ENCODE peak calls at places on chromosomes 12 and 14, in ten cellular contexts. One of them, this sample, is unnamed.
A peak's percentile ranks its signal among the peaks of the same experiment; 100 is the strongest.

GRCh38 chr14:103692159-103692558 is 23.1 kb downstream of the XRCC3 start:
- DNase-seq in pancreas: no peak
- DNase-seq in thyroid gland: no peak
- DNase-seq in endodermal cell: no peak
- DNase-seq in HepG2: no peak
- DNase-seq in Panc1: no peak
- DNase-seq in AG04450: no peak
- DNase-seq in Karpas-422: peak; percentile 81
- DNase-seq in cardiac muscle cell: no peak
- DNase-seq in psoas muscle: no peak
- DNase-seq in this sample: no peak

GRCh38 chr12:126974779-126975178 is 1292.2 kb upstream of the TMEM132C start:
- DNase-seq in endodermal cell: peak; percentile 80
- DNase-seq in Karpas-422: no peak
- DNase-seq in cardiac muscle cell: peak; percentile 5
- DNase-seq in HepG2: no peak
- DNase-seq in psoas muscle: no peak
- DNase-seq in pancreas: no peak
- DNase-seq in Panc1: no peak
- DNase-seq in thyroid gland: no peak
- DNase-seq in AG04450: no peak
- DNase-seq in this sample: no peak

GRCh38 chr12:57214398-57214781 is 2.2 kb upstream of the NXPH4 start:
- DNase-seq in AG04450: peak; percentile 21
- DNase-seq in HepG2: peak; percentile 51
- DNase-seq in Karpas-422: peak; percentile 89
- DNase-seq in endodermal cell: peak; percentile 95
- DNase-seq in Panc1: no peak
- DNase-seq in pancreas: peak; percentile 67
- DNase-seq in thyroid gland: peak; percentile 56
- DNase-seq in cardiac muscle cell: peak; percentile 76
- DNase-seq in psoas muscle: peak; percentile 67
- DNase-seq in this sample: no peak

GRCh38 chr14:23185046-23185445 is 1.6 kb upstream of the SLC7A8 start:
- DNase-seq in thyroid gland: no peak
- DNase-seq in pancreas: no peak
- DNase-seq in Panc1: no peak
- DNase-seq in psoas muscle: no peak
- DNase-seq in Karpas-422: no peak
- DNase-seq in HepG2: no peak
- DNase-seq in endodermal cell: no peak
- DNase-seq in cardiac muscle cell: no peak
- DNase-seq in AG04450: no peak
- DNase-seq in this sample: no peak

GRCh38 chr12:2169964-2170363 is 117.2 kb downstream of the CACNA1C start:
- DNase-seq in HepG2: no peak
- DNase-seq in pancreas: no peak
- DNase-seq in Karpas-422: no peak
- DNase-seq in thyroid gland: no peak
- DNase-seq in psoas muscle: no peak
- DNase-seq in cardiac muscle cell: no peak
- DNase-seq in AG04450: no peak
- DNase-seq in Panc1: no peak
- DNase-seq in endodermal cell: no peak
- DNase-seq in this sample: no peak

GRCh38 chr14:31228533-31228932 is 20.9 kb upstream of the HECTD1 start:
- DNase-seq in endodermal cell: no peak
- DNase-seq in Karpas-422: no peak
- DNase-seq in Panc1: no peak
- DNase-seq in thyroid gland: no peak
- DNase-seq in AG04450: no peak
- DNase-seq in cardiac muscle cell: no peak
- DNase-seq in HepG2: no peak
- DNase-seq in pancreas: no peak
- DNase-seq in psoas muscle: no peak
- DNase-seq in this sample: no peak

GRCh38 chr14:21589317-21589716 is 9.4 kb upstream of the OR10G3 start:
- DNase-seq in Karpas-422: no peak
- DNase-seq in AG04450: no peak
- DNase-seq in psoas muscle: no peak
- DNase-seq in endodermal cell: no peak
- DNase-seq in pancreas: no peak
- DNase-seq in Panc1: no peak
- DNase-seq in cardiac muscle cell: no peak
- DNase-seq in HepG2: no peak
- DNase-seq in thyroid gland: no peak
- DNase-seq in this sample: no peak

GRCh38 chr12:4355843-4356327 is 23.6 kb downstream of the FGF23 start:
- DNase-seq in Panc1: peak; percentile 18
- DNase-seq in pancreas: no peak
- DNase-seq in cardiac muscle cell: peak; percentile 46
- DNase-seq in thyroid gland: peak; percentile 5
- DNase-seq in endodermal cell: peak; percentile 99
- DNase-seq in Karpas-422: peak; percentile 85
- DNase-seq in AG04450: no peak
- DNase-seq in psoas muscle: peak; percentile 25
- DNase-seq in HepG2: peak; percentile 28
- DNase-seq in this sample: no peak

GRCh38 chr14:49173765-49174373 is 412.3 kb downstream of the RPS29 start:
- DNase-seq in Karpas-422: peak; percentile 94
- DNase-seq in psoas muscle: no peak
- DNase-seq in pancreas: no peak
- DNase-seq in Panc1: peak; percentile 50
- DNase-seq in thyroid gland: peak; percentile 74
- DNase-seq in HepG2: peak; percentile 63
- DNase-seq in AG04450: peak; percentile 16
- DNase-seq in endodermal cell: peak; percentile 92
- DNase-seq in cardiac muscle cell: peak; percentile 74
- DNase-seq in this sample: no peak

GRCh38 chr14:34173916-34174315 is 223.0 kb upstream of the EGLN3 start:
- DNase-seq in endodermal cell: no peak
- DNase-seq in thyroid gland: no peak
- DNase-seq in pancreas: no peak
- DNase-seq in cardiac muscle cell: no peak
- DNase-seq in AG04450: no peak
- DNase-seq in Karpas-422: no peak
- DNase-seq in psoas muscle: no peak
- DNase-seq in Panc1: no peak
- DNase-seq in HepG2: no peak
- DNase-seq in this sample: no peak
- H3K4me3 ChIP-seq in endodermal cell: no peak overlapping the region
- H3K4me3 ChIP-seq in thyroid gland: no peak overlapping the region
- H3K4me3 ChIP-seq in pancreas: no peak overlapping the region
- H3K4me3 ChIP-seq in cardiac muscle cell: no peak overlapping the region
- H3K4me3 ChIP-seq in AG04450: no peak overlapping the region
- H3K4me3 ChIP-seq in Karpas-422: no peak overlapping the region
- H3K4me3 ChIP-seq in psoas muscle: no peak overlapping the region
- H3K4me3 ChIP-seq in Panc1: no peak overlapping the region
- H3K4me3 ChIP-seq in HepG2: no peak overlapping the region
- H3K4me3 ChIP-seq in this sample: no peak overlapping the region

GRCh38 chr14:105549481-105549880 is 23.1 kb downstream of the TMEM121 start:
- DNase-seq in AG04450: no peak
- DNase-seq in psoas muscle: no peak
- DNase-seq in cardiac muscle cell: no peak
- DNase-seq in pancreas: no peak
- DNase-seq in HepG2: no peak
- DNase-seq in Panc1: no peak
- DNase-seq in thyroid gland: no peak
- DNase-seq in Karpas-422: no peak
- DNase-seq in endodermal cell: no peak
- DNase-seq in this sample: no peak

GRCh38 chr14:105547741-105548169 is 21.4 kb downstream of the TMEM121 start:
- DNase-seq in thyroid gland: no peak
- DNase-seq in endodermal cell: no peak
- DNase-seq in HepG2: no peak
- DNase-seq in AG04450: no peak
- DNase-seq in pancreas: no peak
- DNase-seq in cardiac muscle cell: no peak
- DNase-seq in Karpas-422: no peak
- DNase-seq in psoas muscle: no peak
- DNase-seq in Panc1: no peak
- DNase-seq in this sample: no peak
- H3K9me3 ChIP-seq in thyroid gland: no peaks in the 10 kb centered on the region
- H3K9me3 ChIP-seq in endodermal cell: peaks cover 27% of the 10 kb centered on the region
- H3K9me3 ChIP-seq in HepG2: no peaks in the 10 kb centered on the region
- H3K9me3 ChIP-seq in AG04450: peaks cover 14% of the 10 kb centered on the region
- H3K9me3 ChIP-seq in pancreas: no peaks in the 10 kb centered on the region
- H3K9me3 ChIP-seq in cardiac muscle cell: no peaks in the 10 kb centered on the region
- H3K9me3 ChIP-seq in Karpas-422: peaks cover 13% of the 10 kb centered on the region
- H3K9me3 ChIP-seq in psoas muscle: peaks cover 3% of the 10 kb centered on the region
- H3K9me3 ChIP-seq in Panc1: no peaks in the 10 kb centered on the region
- H3K9me3 ChIP-seq in this sample: no peaks in the 10 kb centered on the region

GRCh38 chr12:46108721-46109120 is 118.3 kb upstream of the SCAF11 start:
- DNase-seq in psoas muscle: no peak
- DNase-seq in cardiac muscle cell: no peak
- DNase-seq in pancreas: no peak
- DNase-seq in Karpas-422: peak; percentile 65
- DNase-seq in HepG2: no peak
- DNase-seq in Panc1: no peak
- DNase-seq in AG04450: no peak
- DNase-seq in thyroid gland: no peak
- DNase-seq in endodermal cell: no peak
- DNase-seq in this sample: no peak
- H3K4me3 ChIP-seq in psoas muscle: no peak overlapping the region
- H3K4me3 ChIP-seq in cardiac muscle cell: no peak overlapping the region
- H3K4me3 ChIP-seq in pancreas: no peak overlapping the region
- H3K4me3 ChIP-seq in Karpas-422: no peak overlapping the region
- H3K4me3 ChIP-seq in HepG2: no peak overlapping the region
- H3K4me3 ChIP-seq in Panc1: no peak overlapping the region
- H3K4me3 ChIP-seq in AG04450: no peak overlapping the region
- H3K4me3 ChIP-seq in thyroid gland: no peak overlapping the region
- H3K4me3 ChIP-seq in endodermal cell: no peak overlapping the region
- H3K4me3 ChIP-seq in this sample: no peak overlapping the region

DNA sequence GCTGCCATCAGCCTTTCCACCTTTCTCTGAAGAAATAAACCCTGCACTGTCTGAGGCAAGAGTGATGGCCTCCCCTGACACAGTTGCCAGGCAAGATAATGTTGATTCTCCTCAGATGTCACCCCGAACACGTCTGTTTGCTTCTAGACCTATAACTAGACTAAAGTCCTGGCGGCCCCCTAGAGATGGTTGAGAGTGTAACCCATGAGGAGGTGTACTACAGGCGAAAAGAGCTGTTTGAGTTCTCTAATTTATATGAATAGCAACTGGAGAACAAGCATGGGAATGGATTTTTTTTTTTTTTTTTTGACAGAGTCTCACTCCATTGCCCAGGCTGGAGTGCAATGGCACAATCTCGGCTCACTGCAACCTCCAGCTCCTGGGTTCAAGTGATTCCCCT is 33.0 kb upstream of the ATF7IP start:
- DNase-seq in AG04450: no peak
- DNase-seq in cardiac muscle cell: no peak
- DNase-seq in HepG2: no peak
- DNase-seq in Panc1: no peak
- DNase-seq in pancreas: no peak
- DNase-seq in endodermal cell: no peak
- DNase-seq in Karpas-422: no peak
- DNase-seq in thyroid gland: no peak
- DNase-seq in psoas muscle: no peak
- DNase-seq in this sample: no peak
- H3K9me3 ChIP-seq in AG04450: no peaks in the 10 kb centered on the region
- H3K9me3 ChIP-seq in cardiac muscle cell: no peaks in the 10 kb centered on the region
- H3K9me3 ChIP-seq in HepG2: peaks cover 26% of the 10 kb centered on the region
- H3K9me3 ChIP-seq in Panc1: no peaks in the 10 kb centered on the region
- H3K9me3 ChIP-seq in pancreas: no peaks in the 10 kb centered on the region
- H3K9me3 ChIP-seq in endodermal cell: peaks cover 23% of the 10 kb centered on the region
- H3K9me3 ChIP-seq in Karpas-422: peaks cover 7% of the 10 kb centered on the region
- H3K9me3 ChIP-seq in thyroid gland: no peaks in the 10 kb centered on the region
- H3K9me3 ChIP-seq in psoas muscle: peaks cover 6% of the 10 kb centered on the region
- H3K9me3 ChIP-seq in this sample: no peaks in the 10 kb centered on the region